ENCODE peak calls at places on chromosome 11, in ten cellular contexts. R is GM20000; I is HCT116; U is lung; J is brain microvascular endothelial cell; G is CD4-positive, alpha-beta T cell; Y is MCF 10A; T is mammary epithelial cell; S is GM23338; P is neural progenitor cell. L is an unnamed sample.

GRCh38 chr11:86291466-86292262 is 10.4 kb upstream of the HIKESHI start:
- DNase-seq in R (peak; percentile 39), I (peak; percentile 39), U (peak; percentile 32), J (peak; percentile 27), G (peak; percentile 55), Y (peak; percentile 77), T (peak; percentile 70), S (peak; percentile 85), P (peak; percentile 75), L (peak; percentile 51)

GRCh38 chr11:33706961-33707360 is 6.3 kb upstream of the C11orf91 start:
- DNase-seq in R (no peak), I (no peak), U (no peak), J (no peak), G (no peak), Y (no peak), T (no peak), S (no peak), P (no peak), L (no peak)

GRCh38 chr11:74838188-74838587 is 89.5 kb downstream of the RNF169 start:
- DNase-seq in R (no peak), I (no peak), U (peak; percentile 5), J (no peak), G (no peak), Y (no peak), T (no peak), S (no peak), P (no peak), L (no peak)

GRCh38 chr11:33329705-33330329 is 72.6 kb downstream of the HIPK3 start:
- DNase-seq in R (peak; percentile 38), I (peak; percentile 48), U (no peak), J (peak; percentile 65), G (peak; percentile 38), Y (peak; percentile 68), T (peak; percentile 55), S (peak; percentile 73), P (peak; percentile 44), L (peak; percentile 38)

GRCh38 chr11:60208951-60209350 is 26.1 kb upstream of the MS4A6A start:
- DNase-seq in R (no peak), I (no peak), U (no peak), J (no peak), G (no peak), Y (no peak), T (no peak), S (no peak), P (peak; percentile 27), L (no peak)

GRCh38 chr11:75425422-75425821 is 7.6 kb downstream of the KLHL35 start:
- DNase-seq in R (peak; percentile 52), I (no peak), U (no peak), J (no peak), G (no peak), Y (no peak), T (no peak), S (peak; percentile 91), P (peak; percentile 71), L (no peak)

GRCh38 chr11:1832181-1832988 is 2.4 kb upstream of the SYT8 start:
- DNase-seq in R (peak; percentile 90), I (no peak), U (no peak), J (no peak), G (peak; percentile 60), Y (no peak), T (no peak), S (peak; percentile 70), P (peak; percentile 80), L (peak; percentile 91)

GRCh38 chr11:40037005-40037404 is 1422.4 kb downstream of the LRRC4C start:
- DNase-seq in R (no peak), I (no peak), U (no peak), J (no peak), G (no peak), Y (no peak), T (no peak), S (peak; percentile 19), P (no peak), L (no peak)

GRCh38 chr11:405976-406795 is 8.6 kb downstream of the SIGIRR start:
- DNase-seq in R (no peak), I (no peak), U (no peak), J (no peak), G (no peak), Y (no peak), T (no peak), S (no peak), P (no peak), L (no peak)

GRCh38 chr11:405323-405975 is 9.3 kb downstream of the SIGIRR start:
- DNase-seq in R (no peak), I (no peak), U (no peak), J (no peak), G (no peak), Y (no peak), T (no peak), S (no peak), P (no peak), L (no peak)

GRCh38 chr11:407651-408080 is 7.1 kb downstream of the SIGIRR start:
- DNase-seq in R (no peak), I (no peak), U (no peak), J (no peak), G (no peak), Y (no peak), T (no peak), S (no peak), P (no peak), L (no peak)

GRCh38 chr11:408154-409007 is 6.4 kb downstream of the SIGIRR start:
- DNase-seq in R (no peak), I (no peak), U (no peak), J (no peak), G (no peak), Y (no peak), T (no peak), S (no peak), P (no peak), L (no peak)

DNA sequence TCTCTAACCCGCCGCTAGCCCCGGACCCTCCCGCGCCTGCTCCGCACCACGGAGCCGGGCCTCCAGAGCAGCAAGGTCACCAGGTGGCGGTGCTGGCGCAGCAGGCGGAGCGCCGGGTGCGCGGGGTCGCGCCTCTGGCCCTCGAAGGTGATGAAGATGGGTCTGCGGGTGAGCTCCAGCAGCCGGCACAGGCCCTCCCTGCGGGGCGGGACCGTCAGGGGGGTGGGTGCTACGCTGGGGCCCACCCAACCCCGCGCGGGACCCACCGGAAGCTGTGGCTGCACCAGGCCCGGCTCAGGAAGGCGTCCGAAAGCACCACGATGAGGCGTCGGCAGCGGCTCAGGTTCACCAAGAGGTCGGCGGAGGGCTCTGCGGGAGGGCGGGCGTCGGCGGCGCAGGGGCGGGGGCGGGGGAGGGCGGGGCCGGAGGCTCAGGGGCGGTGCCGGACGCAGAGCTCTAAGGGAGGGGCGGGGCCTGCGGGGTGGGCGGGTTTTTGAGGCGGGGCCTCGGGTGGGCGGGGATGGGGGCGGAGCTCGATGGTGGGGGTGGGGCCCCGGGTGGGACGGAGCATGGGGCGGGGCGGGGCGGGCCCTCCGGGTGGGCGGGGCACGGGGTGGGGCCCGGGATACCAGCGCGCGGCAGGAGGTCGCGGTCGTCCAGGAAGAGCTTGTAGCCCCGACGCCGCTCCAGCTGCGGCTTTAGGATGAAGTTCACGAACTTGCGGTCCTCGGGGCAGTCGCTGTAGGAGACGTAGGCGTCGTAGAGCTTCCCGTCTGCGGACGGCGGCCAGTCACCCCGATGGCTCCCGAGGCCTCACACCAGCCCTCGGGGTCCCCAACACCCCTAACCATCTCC is 7.8 kb downstream of the SIGIRR start:
- DNase-seq in R (peak; percentile 98), I (peak; percentile 69), U (peak; percentile 78), J (peak; percentile 71), G (peak; percentile 92), Y (peak; percentile 82), T (peak; percentile 81), S (peak; percentile 96), P (peak; percentile 90), L (peak; percentile 96)
- TF ChIP-seq CTCF in R (peak; percentile 9), I (no peak), U (no peak), J (no peak), G (peak; percentile 40), Y (no peak), T (no peak), S (no peak), P (no peak), L (peak; percentile 13)

GRCh38 chr11:47375546-47376085 is 2.7 kb downstream of the SPI1 start:
- DNase-seq in R (no peak), I (no peak), U (no peak), J (no peak), G (no peak), Y (no peak), T (no peak), S (no peak), P (no peak), L (no peak)

GRCh38 chr11:47372422-47372821 is 5.9 kb downstream of the SPI1 start:
- DNase-seq in R (no peak), I (no peak), U (no peak), J (no peak), G (no peak), Y (no peak), T (no peak), S (no peak), P (no peak), L (no peak)

GRCh38 chr11:47375020-47375419 is 3.3 kb downstream of the SPI1 start:
- DNase-seq in R (no peak), I (no peak), U (no peak), J (no peak), G (no peak), Y (no peak), T (no peak), S (no peak), P (no peak), L (no peak)

GRCh38 chr11:47376183-47376542 is 2.2 kb downstream of the SPI1 start:
- DNase-seq in R (no peak), I (no peak), U (no peak), J (no peak), G (no peak), Y (no peak), T (no peak), S (no peak), P (no peak), L (no peak)

GRCh38 chr11:47373876-47374820 is 4.2 kb downstream of the SPI1 start:
- DNase-seq in R (peak; percentile 80), I (peak; percentile 60), U (peak; percentile 83), J (peak; percentile 64), G (peak; percentile 82), Y (peak; percentile 74), T (peak; percentile 35), S (peak; percentile 94), P (peak; percentile 84), L (peak; percentile 86)
- TF ChIP-seq CTCF in R (peak; percentile 68), I (peak; percentile 99), U (peak; percentile 81), J (peak; percentile 98), G (peak; percentile 93), Y (peak; percentile 93), T (peak; percentile 83), S (peak; percentile 96), P (peak; percentile 97), L (peak; percentile 92)

GRCh38 chr11:76860539-76861475 is at the start of gene ACER3:
- DNase-seq in R (peak; percentile 99), I (peak; percentile 76), U (peak; percentile 91), J (peak; percentile 69), G (peak; percentile 74), Y (peak; percentile 89), T (peak; percentile 87), S (peak; percentile 94), P (peak; percentile 98), L (peak; percentile 99)
- TF ChIP-seq CTCF in R (no peak), I (peak; percentile 19), U (no peak), J (peak; percentile 61), G (no peak), Y (peak; percentile 22), T (no peak), S (peak; percentile 28), P (peak; percentile 44), L (no peak)

DNA sequence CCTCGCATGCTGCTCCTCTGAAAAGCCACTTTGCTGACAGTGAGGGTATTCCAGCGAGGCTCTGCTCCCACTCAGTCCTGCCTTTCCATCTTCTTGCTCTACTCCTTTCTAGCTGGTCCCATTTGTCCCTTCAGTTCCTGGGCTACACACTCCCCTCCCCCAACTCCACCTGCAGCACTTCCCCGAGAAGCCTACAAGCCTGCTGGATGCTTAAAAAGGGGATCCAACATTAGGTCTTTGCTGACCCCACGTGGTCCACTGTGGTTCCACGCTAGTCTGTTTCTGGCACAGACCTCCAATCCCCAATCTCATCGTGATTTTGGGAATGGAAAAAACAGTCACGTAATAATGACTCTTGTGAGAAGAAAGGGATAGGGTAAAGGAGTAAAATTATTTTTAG is 121.6 kb upstream of the SNX19 start:
- DNase-seq in R (no peak), I (no peak), U (no peak), J (no peak), G (no peak), Y (no peak), T (no peak), S (peak; percentile 24), P (peak; percentile 16), L (no peak)
- TF ChIP-seq CTCF in R (no peak), I (peak; percentile 3), U (no peak), J (peak; percentile 35), G (no peak), Y (no peak), T (no peak), S (no peak), P (no peak), L (no peak)